ENCODE peak calls at places on chromosomes 11 and 22, in six cellular contexts. J is T-helper 9 cell, Z is T-helper 2 cell, C is ureter, Y is WERI-Rb-1, P is adipocyte. H is an unnamed sample.

GRCh38 chr11:33531743-33532181 is 168.9 kb downstream of the C11orf91 start:
- DNase-seq in J (no peak), Z (no peak), C (no peak), Y (no peak), P (peak), H (no peak)

GRCh38 chr11:129230006-129230405 is 37.9 kb upstream of the ARHGAP32 start:
- DNase-seq in J (no peak), Z (no peak), C (no peak), Y (no peak), P (peak), H (no peak)

GRCh38 chr22:35214968-35215367 is 42.3 kb upstream of the HMGXB4 start:
- DNase-seq in J (no peak), Z (no peak), C (no peak), Y (no peak), P (no peak), H (no peak)

GRCh38 chr11:56705784-56706396 is 7.0 kb downstream of the OR9G1 start:
- DNase-seq in J (no peak), Z (no peak), C (no peak), Y (no peak), P (no peak), H (no peak)

GRCh38 chr11:662689-663274 is 25.7 kb downstream of the DRD4 start:
- DNase-seq in J (peak), Z (peak), C (peak), Y (peak), P (peak), H (no peak)

GRCh38 chr11:57777969-57778317 is 16.3 kb downstream of the CTNND1 start:
- DNase-seq in J (no peak), Z (no peak), C (no peak), Y (no peak), P (no peak), H (no peak)

GRCh38 chr22:22235564-22235963 is 9.0 kb upstream of the VPREB1 start:
- DNase-seq in J (peak), Z (peak), C (no peak), Y (no peak), P (no peak), H (no peak)

GRCh38 chr11:84420261-84420660 is 1134.1 kb upstream of the CCDC90B start:
- DNase-seq in J (no peak), Z (no peak), C (no peak), Y (no peak), P (peak), H (no peak)

GRCh38 chr22:49622241-49623105 is 205.2 kb downstream of the BRD1 start:
- DNase-seq in J (no peak), Z (no peak), C (no peak), Y (no peak), P (no peak), H (no peak)

GRCh38 chr11:29554000-29554399 is 462.8 kb downstream of the KCNA4 start:
- DNase-seq in J (no peak), Z (no peak), C (no peak), Y (no peak), P (no peak), H (no peak)

GRCh38 chr11:8671651-8672062 is 10.8 kb downstream of the TRIM66 start:
- DNase-seq in J (no peak), Z (no peak), C (no peak), Y (no peak), P (no peak), H (no peak)

GRCh38 chr11:12280199-12280837 is 97.1 kb upstream of the PARVA start:
- DNase-seq in J (no peak), Z (no peak), C (peak), Y (no peak), P (no peak), H (no peak)

H was measured in T-helper 22 cell.